ENCODE peak calls at places on chromosome 1, in six cellular contexts. One of them, this sample, is unnamed.
A peak's percentile ranks its signal among the peaks of the same experiment; 100 is the strongest.

GRCh38 chr1:74933500-74933899 is 200.5 kb downstream of the TYW3 start:
- DNase-seq in esophagus squamous epithelium: no peak
- DNase-seq in astrocyte: no peak
- DNase-seq in stomach: no peak
- DNase-seq in neural progenitor cell: no peak
- DNase-seq in IMR-90: no peak
- DNase-seq in this sample: no peak

GRCh38 chr1:154176341-154176740 is 15.6 kb downstream of the TPM3 start:
- DNase-seq in esophagus squamous epithelium: no peak
- DNase-seq in astrocyte: peak; percentile 65
- DNase-seq in stomach: no peak
- DNase-seq in neural progenitor cell: no peak
- DNase-seq in IMR-90: peak; percentile 85
- DNase-seq in this sample: peak; percentile 31

GRCh38 chr1:246753670-246754535 is 29.7 kb downstream of the SCCPDH start:
- DNase-seq in esophagus squamous epithelium: no peak
- DNase-seq in astrocyte: peak; percentile 23
- DNase-seq in stomach: peak; percentile 66
- DNase-seq in neural progenitor cell: peak; percentile 75
- DNase-seq in IMR-90: peak; percentile 68
- DNase-seq in this sample: peak; percentile 80

GRCh38 chr1:198656500-198656932 is 17.7 kb downstream of the PTPRC start:
- DNase-seq in esophagus squamous epithelium: no peak
- DNase-seq in astrocyte: no peak
- DNase-seq in stomach: peak; percentile 40
- DNase-seq in neural progenitor cell: no peak
- DNase-seq in IMR-90: no peak
- DNase-seq in this sample: no peak

GRCh38 chr1:69671363-69672010 is 103.8 kb downstream of the LRRC7 start:
- DNase-seq in esophagus squamous epithelium: no peak
- DNase-seq in astrocyte: peak; percentile 70
- DNase-seq in stomach: peak; percentile 30
- DNase-seq in neural progenitor cell: no peak
- DNase-seq in IMR-90: no peak
- DNase-seq in this sample: no peak

GRCh38 chr1:201582977-201583376 is 44.0 kb downstream of the NAV1 start:
- DNase-seq in esophagus squamous epithelium: no peak
- DNase-seq in astrocyte: no peak
- DNase-seq in stomach: no peak
- DNase-seq in neural progenitor cell: peak; percentile 66
- DNase-seq in IMR-90: no peak
- DNase-seq in this sample: no peak

GRCh38 chr1:99218999-99219398 is 45.3 kb upstream of the PLPPR4 start:
- DNase-seq in esophagus squamous epithelium: no peak
- DNase-seq in astrocyte: no peak
- DNase-seq in stomach: no peak
- DNase-seq in neural progenitor cell: no peak
- DNase-seq in IMR-90: no peak
- DNase-seq in this sample: no peak

GRCh38 chr1:57067863-57068262 is 102.0 kb upstream of the C8B start:
- DNase-seq in esophagus squamous epithelium: no peak
- DNase-seq in astrocyte: no peak
- DNase-seq in stomach: peak; percentile 61
- DNase-seq in neural progenitor cell: peak; percentile 18
- DNase-seq in IMR-90: no peak
- DNase-seq in this sample: no peak

GRCh38 chr1:41382531-41383090 is 21.4 kb downstream of the FOXO6 start:
- DNase-seq in esophagus squamous epithelium: no peak
- DNase-seq in astrocyte: no peak
- DNase-seq in stomach: peak; percentile 59
- DNase-seq in neural progenitor cell: peak; percentile 50
- DNase-seq in IMR-90: no peak
- DNase-seq in this sample: peak; percentile 55

GRCh38 chr1:225448146-225448805 is 20.4 kb upstream of the LBR start:
- DNase-seq in esophagus squamous epithelium: no peak
- DNase-seq in astrocyte: no peak
- DNase-seq in stomach: no peak
- DNase-seq in neural progenitor cell: no peak
- DNase-seq in IMR-90: no peak
- DNase-seq in this sample: no peak

GRCh38 chr1:206690516-206690915 is 5.8 kb downstream of the MAPKAPK2 start:
- DNase-seq in esophagus squamous epithelium: no peak
- DNase-seq in astrocyte: no peak
- DNase-seq in stomach: peak; percentile 71
- DNase-seq in neural progenitor cell: no peak
- DNase-seq in IMR-90: no peak
- DNase-seq in this sample: no peak

GRCh38 chr1:211684791-211685190 is 9.4 kb upstream of the NEK2 start:
- DNase-seq in esophagus squamous epithelium: no peak
- DNase-seq in astrocyte: no peak
- DNase-seq in stomach: no peak
- DNase-seq in neural progenitor cell: no peak
- DNase-seq in IMR-90: peak; percentile 41
- DNase-seq in this sample: no peak

GRCh38 chr1:30467101-30467500 is 256.3 kb downstream of the MATN1 start:
- DNase-seq in esophagus squamous epithelium: no peak
- DNase-seq in astrocyte: no peak
- DNase-seq in stomach: no peak
- DNase-seq in neural progenitor cell: no peak
- DNase-seq in IMR-90: no peak
- DNase-seq in this sample: no peak

GRCh38 chr1:22048351-22049192 is 3.9 kb upstream of the CDC42 start:
- DNase-seq in esophagus squamous epithelium: no peak
- DNase-seq in astrocyte: no peak
- DNase-seq in stomach: no peak
- DNase-seq in neural progenitor cell: no peak
- DNase-seq in IMR-90: peak; percentile 18
- DNase-seq in this sample: no peak

GRCh38 chr1:89810880-89811279 is 10.0 kb upstream of the LRRC8D start:
- DNase-seq in esophagus squamous epithelium: no peak
- DNase-seq in astrocyte: no peak
- DNase-seq in stomach: no peak
- DNase-seq in neural progenitor cell: no peak
- DNase-seq in IMR-90: no peak
- DNase-seq in this sample: no peak

GRCh38 chr1:172105230-172105629 is 263.9 kb downstream of the DNM3 start:
- DNase-seq in esophagus squamous epithelium: no peak
- DNase-seq in astrocyte: no peak
- DNase-seq in stomach: no peak
- DNase-seq in neural progenitor cell: no peak
- DNase-seq in IMR-90: no peak
- DNase-seq in this sample: no peak

GRCh38 chr1:214102907-214103306 is 115.1 kb downstream of the PROX1 start:
- DNase-seq in esophagus squamous epithelium: no peak
- DNase-seq in astrocyte: peak; percentile 91
- DNase-seq in stomach: no peak
- DNase-seq in neural progenitor cell: peak; percentile 21
- DNase-seq in IMR-90: peak; percentile 90
- DNase-seq in this sample: peak; percentile 52

GRCh38 chr1:21064057-21064456 is 112.6 kb downstream of the EIF4G3 start:
- DNase-seq in esophagus squamous epithelium: no peak
- DNase-seq in astrocyte: no peak
- DNase-seq in stomach: no peak
- DNase-seq in neural progenitor cell: no peak
- DNase-seq in IMR-90: no peak
- DNase-seq in this sample: no peak

GRCh38 chr1:228305721-228306152 is 97.9 kb downstream of the OBSCN start:
- DNase-seq in esophagus squamous epithelium: no peak
- DNase-seq in astrocyte: no peak
- DNase-seq in stomach: no peak
- DNase-seq in neural progenitor cell: no peak
- DNase-seq in IMR-90: no peak
- DNase-seq in this sample: no peak

DNA sequence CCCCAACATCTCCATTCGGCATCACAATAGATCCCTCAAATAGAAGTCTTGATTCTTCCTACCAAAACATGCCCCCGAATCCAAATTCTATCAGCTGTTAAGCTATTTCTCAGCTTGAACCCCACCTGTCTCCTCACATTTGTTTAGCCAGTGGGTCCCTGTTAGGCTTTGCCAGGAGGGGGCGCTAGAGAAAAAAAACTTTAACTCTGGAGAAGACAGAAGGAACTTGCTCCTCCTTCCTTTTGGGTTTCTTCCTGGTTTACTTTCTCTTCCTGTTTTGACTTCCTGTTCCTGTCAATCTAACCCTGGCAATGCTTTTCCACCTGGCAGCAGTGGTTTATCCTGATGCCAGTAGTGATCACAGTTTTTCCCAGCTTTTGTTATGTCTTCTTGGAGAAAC is 95.6 kb upstream of the KCNK1 start:
- DNase-seq in esophagus squamous epithelium: no peak
- DNase-seq in astrocyte: no peak
- DNase-seq in stomach: peak; percentile 42
- DNase-seq in neural progenitor cell: peak; percentile 59
- DNase-seq in IMR-90: no peak
- DNase-seq in this sample: peak; percentile 69
- TF ChIP-seq CTCF in esophagus squamous epithelium: peak; percentile 35
- TF ChIP-seq CTCF in astrocyte: peak; percentile 47
- TF ChIP-seq CTCF in stomach: peak; percentile 20
- TF ChIP-seq CTCF in neural progenitor cell: peak; percentile 77
- TF ChIP-seq CTCF in IMR-90: no peak
- TF ChIP-seq CTCF in this sample: peak; percentile 74

GRCh38 chr1:33142483-33143065 is 39.3 kb downstream of the TRIM62 start:
- DNase-seq in esophagus squamous epithelium: no peak
- DNase-seq in astrocyte: no peak
- DNase-seq in stomach: no peak
- DNase-seq in neural progenitor cell: no peak
- DNase-seq in IMR-90: no peak
- DNase-seq in this sample: no peak

GRCh38 chr1:33137800-33138199 is 44.0 kb downstream of the TRIM62 start:
- DNase-seq in esophagus squamous epithelium: no peak
- DNase-seq in astrocyte: no peak
- DNase-seq in stomach: peak; percentile 32
- DNase-seq in neural progenitor cell: peak; percentile 87
- DNase-seq in IMR-90: peak; percentile 27
- DNase-seq in this sample: no peak

GRCh38 chr1:33141781-33142180 is 40.1 kb downstream of the TRIM62 start:
- DNase-seq in esophagus squamous epithelium: no peak
- DNase-seq in astrocyte: no peak
- DNase-seq in stomach: no peak
- DNase-seq in neural progenitor cell: no peak
- DNase-seq in IMR-90: no peak
- DNase-seq in this sample: no peak

GRCh38 chr1:33141216-33141615 is 40.6 kb downstream of the TRIM62 start:
- DNase-seq in esophagus squamous epithelium: no peak
- DNase-seq in astrocyte: no peak
- DNase-seq in stomach: no peak
- DNase-seq in neural progenitor cell: no peak
- DNase-seq in IMR-90: no peak
- DNase-seq in this sample: no peak

DNA sequence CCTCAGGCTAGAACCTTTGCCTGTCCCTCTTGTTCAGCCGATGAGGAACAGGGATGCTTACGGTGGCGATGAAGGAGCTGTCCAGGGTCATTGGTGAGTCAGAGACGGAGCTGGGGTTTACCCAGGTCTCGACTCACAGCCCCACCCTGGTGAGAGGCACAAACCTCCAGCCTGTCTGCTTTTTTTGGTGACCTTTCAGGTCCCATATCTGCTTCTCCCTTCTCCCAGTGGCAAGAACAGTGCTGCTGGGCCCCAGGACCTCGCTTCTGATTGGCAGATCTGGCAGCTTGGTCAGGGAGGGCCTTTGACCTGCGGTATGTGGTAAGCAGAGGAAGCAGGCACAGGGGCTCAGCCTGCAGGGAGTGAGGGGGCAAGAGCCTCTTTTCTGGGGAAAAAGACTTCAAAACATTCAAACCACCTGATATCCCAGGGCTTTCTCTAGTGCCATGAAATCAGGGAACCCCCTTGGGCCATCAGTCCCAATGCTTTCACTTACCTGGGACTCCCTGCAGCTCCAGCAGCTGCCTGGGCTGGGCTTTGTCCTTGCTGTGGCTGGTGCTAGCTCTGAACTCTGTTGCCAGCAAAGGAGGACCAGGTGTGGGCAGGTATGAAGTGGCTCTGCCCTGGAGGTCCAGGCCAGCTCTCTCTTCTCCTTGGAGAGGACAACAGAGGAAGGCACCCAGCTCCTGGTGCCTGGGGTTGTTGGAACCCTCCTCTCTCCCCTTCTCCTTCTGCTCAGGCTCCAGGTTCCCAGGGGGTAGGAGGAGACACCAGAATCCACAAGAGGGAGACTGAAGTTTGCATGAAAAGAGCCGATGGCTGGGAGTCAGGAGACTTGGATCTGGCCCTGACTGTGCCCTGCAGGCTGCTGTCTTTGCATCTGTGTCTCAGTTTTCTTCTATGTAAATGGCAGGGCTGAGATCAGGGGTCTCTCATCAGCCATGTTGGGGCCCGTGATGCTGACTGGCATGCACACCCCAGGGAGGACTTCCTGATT is 41.4 kb downstream of the TRIM62 start:
- DNase-seq in esophagus squamous epithelium: no peak
- DNase-seq in astrocyte: no peak
- DNase-seq in stomach: no peak
- DNase-seq in neural progenitor cell: peak; percentile 38
- DNase-seq in IMR-90: peak; percentile 61
- DNase-seq in this sample: no peak
- TF ChIP-seq CTCF in esophagus squamous epithelium: no peak
- TF ChIP-seq CTCF in astrocyte: no peak
- TF ChIP-seq CTCF in stomach: no peak
- TF ChIP-seq CTCF in neural progenitor cell: no peak
- TF ChIP-seq CTCF in IMR-90: peak; percentile 11
- TF ChIP-seq CTCF in this sample: no peak

GRCh38 chr1:119116725-119117124 is 23.7 kb downstream of the WARS2 start:
- DNase-seq in esophagus squamous epithelium: no peak
- DNase-seq in astrocyte: no peak
- DNase-seq in stomach: no peak
- DNase-seq in neural progenitor cell: no peak
- DNase-seq in IMR-90: peak; percentile 25
- DNase-seq in this sample: no peak
- TF ChIP-seq CTCF in esophagus squamous epithelium: no peak
- TF ChIP-seq CTCF in astrocyte: no peak
- TF ChIP-seq CTCF in stomach: no peak
- TF ChIP-seq CTCF in neural progenitor cell: no peak
- TF ChIP-seq CTCF in IMR-90: no peak
- TF ChIP-seq CTCF in this sample: no peak

DNA sequence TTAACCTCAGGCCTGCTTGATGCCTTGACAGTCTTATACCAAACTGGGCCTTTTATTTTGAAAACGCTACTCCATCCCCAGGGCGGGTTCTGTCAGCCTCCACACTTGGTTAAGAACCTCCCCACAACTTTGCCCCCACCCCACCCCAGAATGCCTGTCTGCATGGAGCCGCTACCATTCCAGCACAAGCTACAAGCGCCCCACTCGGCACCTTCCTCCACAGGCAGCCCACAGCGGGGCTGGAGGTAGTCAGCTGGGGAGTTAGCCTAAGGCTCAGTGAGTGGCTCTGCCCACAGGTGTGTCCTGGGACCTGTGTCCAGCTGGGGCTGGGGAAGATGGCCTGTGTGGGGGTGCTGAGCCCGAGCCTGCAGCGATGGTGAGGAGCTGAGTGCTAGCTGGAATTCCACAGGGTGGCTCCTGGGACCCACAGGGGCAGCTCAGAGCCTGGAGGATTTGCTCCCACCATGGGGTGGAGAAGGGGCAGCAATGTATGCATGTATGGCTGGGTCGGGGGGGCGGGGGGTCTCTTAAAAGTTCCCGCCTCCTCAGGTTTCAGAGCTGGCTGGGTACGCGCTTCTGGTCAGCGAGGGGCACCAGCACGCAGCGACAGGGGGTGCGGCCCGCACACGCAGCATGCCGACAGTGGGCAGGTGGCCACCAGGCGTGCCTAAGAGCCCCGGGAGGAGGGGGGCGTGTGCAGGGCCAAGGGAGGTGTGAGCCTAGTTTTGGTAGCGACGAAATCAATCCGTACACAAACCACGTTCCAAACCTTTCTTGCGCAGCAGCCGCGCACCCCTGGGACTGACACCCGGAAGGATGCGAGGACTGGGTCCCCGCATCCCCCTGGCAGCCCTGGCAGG is 912 bp downstream of the ETNK2 start:
- DNase-seq in esophagus squamous epithelium: no peak
- DNase-seq in astrocyte: no peak
- DNase-seq in stomach: no peak
- DNase-seq in neural progenitor cell: peak; percentile 61
- DNase-seq in IMR-90: no peak
- DNase-seq in this sample: no peak
- TF ChIP-seq CTCF in esophagus squamous epithelium: no peak
- TF ChIP-seq CTCF in astrocyte: no peak
- TF ChIP-seq CTCF in stomach: no peak
- TF ChIP-seq CTCF in neural progenitor cell: peak; percentile 7
- TF ChIP-seq CTCF in IMR-90: no peak
- TF ChIP-seq CTCF in this sample: no peak

This sample was measured in Calu3.